ENCODE peak calls at places on chromosome 4, in five cellular contexts. F is tibial nerve, P is heart left ventricle, M is NB4, X is A549. L is an unnamed sample.

GRCh38 chr4:99927566-99927965 is 18.9 kb downstream of the DNAJB14 start:
- DNase-seq in X (no peak), F (no peak), P (no peak), M (no peak), L (no peak)

GRCh38 chr4:101169044-101170014 is 178.0 kb downstream of the PPP3CA start:
- DNase-seq in M (peak; percentile 85), P (peak; percentile 62), F (peak; percentile 48), X (no peak), L (peak; percentile 76)

GRCh38 chr4:137660211-137660610 is 127.9 kb upstream of the PCDH18 start:
- DNase-seq in M (no peak), P (no peak), X (no peak), F (no peak), L (no peak)

GRCh38 chr4:22077571-22077970 is 129.0 kb upstream of the KCNIP4 start:
- DNase-seq in M (no peak), P (no peak), F (no peak), X (no peak), L (no peak)

GRCh38 chr4:165294907-165295306 is 32.6 kb upstream of the MSMO1 start:
- DNase-seq in F (no peak), X (no peak), M (no peak), P (no peak), L (no peak)

GRCh38 chr4:154872198-154872597 is 91.1 kb downstream of the RBM46 start:
- DNase-seq in X (no peak), P (no peak), M (no peak), F (no peak), L (no peak)

GRCh38 chr4:144787365-144788263 is 141.7 kb downstream of the HHIP start:
- DNase-seq in M (peak; percentile 41), P (no peak), X (peak; percentile 7), F (no peak), L (no peak)

GRCh38 chr4:80011636-80012236 is 61.3 kb downstream of the ANTXR2 start:
- DNase-seq in P (no peak), M (no peak), F (no peak), X (no peak), L (no peak)

GRCh38 chr4:155248002-155248896 is 39.8 kb downstream of the NPY2R start:
- DNase-seq in X (no peak), F (no peak), M (no peak), P (no peak), L (no peak)

GRCh38 chr4:136337216-136337615 is 1195.1 kb downstream of the PCDH18 start:
- DNase-seq in F (no peak), M (no peak), P (no peak), X (no peak), L (no peak)

GRCh38 chr4:147590249-147590920 is 26.8 kb upstream of the TMEM184C start:
- DNase-seq in M (peak; percentile 52), F (peak; percentile 88), P (peak; percentile 43), X (peak; percentile 32), L (peak; percentile 45)

GRCh38 chr4:69617083-69617694 is 22.3 kb downstream of the UGT2A2 start:
- DNase-seq in P (no peak), X (peak; percentile 10), F (no peak), M (peak; percentile 58), L (no peak)

GRCh38 chr4:169239236-169239905 is 31.4 kb downstream of the SH3RF1 start:
- DNase-seq in X (no peak), P (no peak), M (no peak), F (no peak), L (no peak)

GRCh38 chr4:108072300-108072699 is 82.6 kb downstream of the HADH start:
- DNase-seq in M (no peak), P (no peak), X (no peak), F (no peak), L (no peak)

GRCh38 chr4:173247316-173247715 is 78.7 kb downstream of the GALNT7 start:
- DNase-seq in P (no peak), F (no peak), X (no peak), M (no peak), L (peak; percentile 34)

GRCh38 chr4:31081375-31081774 is 361.2 kb downstream of the PCDH7 start:
- DNase-seq in X (no peak), M (no peak), F (no peak), P (no peak), L (no peak)

GRCh38 chr4:154189346-154189745 is 302.3 kb downstream of the DCHS2 start:
- DNase-seq in M (no peak), X (no peak), P (no peak), F (no peak), L (no peak)

GRCh38 chr4:108544504-108544903 is 75.9 kb upstream of the RPL34 start:
- DNase-seq in P (no peak), F (no peak), X (no peak), M (peak; percentile 13), L (no peak)

GRCh38 chr4:20299515-20299914 is 47.8 kb downstream of the SLIT2 start:
- DNase-seq in X (no peak), P (no peak), M (peak; percentile 42), F (no peak), L (no peak)

GRCh38 chr4:30380404-30380998 is 339.7 kb upstream of the PCDH7 start:
- DNase-seq in X (peak; percentile 2), F (no peak), M (peak; percentile 72), P (no peak), L (peak; percentile 50)

GRCh38 chr4:20364969-20365368 is 113.3 kb downstream of the SLIT2 start:
- DNase-seq in X (no peak), M (no peak), F (no peak), P (no peak), L (no peak)

GRCh38 chr4:55498051-55498450 is 48.7 kb downstream of the CLOCK start:
- DNase-seq in P (no peak), M (no peak), X (no peak), F (no peak), L (no peak)

GRCh38 chr4:172850838-172851237 is 317.8 kb upstream of the GALNT7 start:
- DNase-seq in M (peak; percentile 33), F (no peak), X (no peak), P (no peak), L (no peak)

GRCh38 chr4:3488791-3489190 is 25.7 kb downstream of the DOK7 start:
- DNase-seq in X (no peak), P (no peak), F (no peak), M (no peak), L (no peak)

GRCh38 chr4:153234923-153235322 is 30.7 kb downstream of the TRIM2 start:
- DNase-seq in F (no peak), X (no peak), M (no peak), P (no peak), L (no peak)

GRCh38 chr4:94452476-94453300 is 946 bp downstream of the PDLIM5 start:
- DNase-seq in P (peak; percentile 94), F (peak; percentile 77), M (peak; percentile 54), X (peak; percentile 17), L (peak; percentile 83)
- TF ChIP-seq POLR2A in P (peak; percentile 75), F (no peak), M (no peak), X (no peak), L (peak; percentile 29)

DNA sequence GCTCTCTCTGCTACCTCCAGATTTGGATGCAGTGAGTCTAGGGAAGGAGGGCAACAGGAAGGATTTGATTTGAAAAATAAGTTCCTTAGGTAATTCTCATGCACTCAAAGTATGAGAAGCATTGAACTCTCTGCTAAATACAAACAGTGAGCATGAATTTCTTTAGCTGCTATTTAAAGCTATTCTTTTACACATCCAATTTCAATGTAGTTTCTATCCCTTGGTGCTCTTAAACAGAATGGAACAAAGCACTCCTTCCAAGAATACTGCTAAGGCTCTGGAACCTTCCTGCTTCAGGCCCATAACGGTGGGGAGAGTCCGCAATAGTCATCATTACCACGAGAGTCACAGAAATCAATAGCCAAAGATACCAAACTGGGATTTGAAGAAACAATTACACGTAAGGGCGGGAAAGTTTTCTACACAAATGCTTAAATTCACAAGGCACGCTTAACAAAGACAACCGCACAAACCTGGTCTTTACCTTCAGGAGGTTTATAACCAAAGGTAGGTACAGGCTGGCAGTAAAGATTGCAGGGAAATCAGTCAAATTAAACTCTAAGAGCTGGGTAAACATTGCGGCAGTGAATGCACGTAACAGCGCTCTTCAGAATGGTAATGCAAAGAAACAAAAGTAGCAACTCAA is 123.2 kb upstream of the NAP1L5 start:
- DNase-seq in F (no peak), M (no peak), P (no peak), X (no peak), L (no peak)
- H3K4me3 ChIP-seq in F (peak overlapping the region; percentile 60), M (no peak overlapping the region), P (peak overlapping the region; percentile 62), X (no peak overlapping the region), L (peak overlapping the region; percentile 14)

DNA sequence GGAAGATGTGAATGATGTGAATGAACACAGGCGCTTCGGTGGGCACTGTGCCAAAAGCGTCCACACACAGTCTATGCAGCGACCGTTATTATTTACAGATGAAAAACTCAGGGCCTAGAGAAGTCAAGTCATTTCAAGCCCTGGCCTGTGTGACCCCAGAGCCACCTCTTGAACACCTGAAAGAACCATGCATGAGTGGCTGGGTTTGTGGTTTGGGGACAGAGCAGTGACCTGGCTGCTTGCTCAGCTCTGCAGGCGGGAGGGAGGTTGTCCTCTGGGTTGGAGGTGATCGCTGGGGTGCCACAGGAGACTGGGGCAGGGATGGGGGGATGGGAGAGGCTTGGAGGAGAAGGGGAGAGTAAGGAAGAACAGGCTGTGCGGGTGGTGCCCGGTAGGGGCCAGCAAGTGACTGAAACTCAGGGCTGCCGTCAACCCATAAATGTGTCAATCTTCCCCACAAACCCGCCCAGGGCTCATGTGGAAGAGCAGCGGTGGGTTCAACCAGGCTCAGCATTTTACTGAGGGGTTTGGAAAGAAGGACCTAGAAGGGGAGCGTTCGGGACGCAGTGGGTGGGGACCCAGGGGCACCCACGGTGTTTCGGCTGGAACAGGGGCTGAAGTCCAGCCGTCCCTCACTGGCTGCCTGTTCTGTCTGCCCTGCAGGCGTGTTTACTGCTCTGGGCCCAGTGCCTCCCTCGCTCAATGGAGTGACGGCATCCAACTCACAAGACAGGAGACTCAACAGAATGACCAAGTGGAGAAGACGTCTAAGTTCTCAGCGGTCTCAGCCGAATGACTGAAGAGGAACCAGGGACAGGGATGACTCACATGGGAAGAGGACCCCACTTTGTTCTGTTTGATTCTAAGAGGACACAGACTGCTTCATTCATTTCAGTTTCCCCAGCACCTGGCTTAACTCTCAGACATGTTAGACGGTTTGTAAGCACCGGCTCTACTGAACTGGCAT is 167.8 kb downstream of the AFAP1 start:
- DNase-seq in P (no peak), M (no peak), F (no peak), X (no peak), L (no peak)
- TF ChIP-seq POLR2A in P (no peak), M (no peak), F (no peak), X (no peak), L (no peak)

GRCh38 chr4:158824425-158825274 is 55.8 kb downstream of the FNIP2 start:
- DNase-seq in P (no peak), F (no peak), M (no peak), X (no peak), L (no peak)
- H3K4me3 ChIP-seq in P (no peak overlapping the region), F (no peak overlapping the region), M (no peak overlapping the region), X (no peak overlapping the region), L (no peak overlapping the region)

DNA sequence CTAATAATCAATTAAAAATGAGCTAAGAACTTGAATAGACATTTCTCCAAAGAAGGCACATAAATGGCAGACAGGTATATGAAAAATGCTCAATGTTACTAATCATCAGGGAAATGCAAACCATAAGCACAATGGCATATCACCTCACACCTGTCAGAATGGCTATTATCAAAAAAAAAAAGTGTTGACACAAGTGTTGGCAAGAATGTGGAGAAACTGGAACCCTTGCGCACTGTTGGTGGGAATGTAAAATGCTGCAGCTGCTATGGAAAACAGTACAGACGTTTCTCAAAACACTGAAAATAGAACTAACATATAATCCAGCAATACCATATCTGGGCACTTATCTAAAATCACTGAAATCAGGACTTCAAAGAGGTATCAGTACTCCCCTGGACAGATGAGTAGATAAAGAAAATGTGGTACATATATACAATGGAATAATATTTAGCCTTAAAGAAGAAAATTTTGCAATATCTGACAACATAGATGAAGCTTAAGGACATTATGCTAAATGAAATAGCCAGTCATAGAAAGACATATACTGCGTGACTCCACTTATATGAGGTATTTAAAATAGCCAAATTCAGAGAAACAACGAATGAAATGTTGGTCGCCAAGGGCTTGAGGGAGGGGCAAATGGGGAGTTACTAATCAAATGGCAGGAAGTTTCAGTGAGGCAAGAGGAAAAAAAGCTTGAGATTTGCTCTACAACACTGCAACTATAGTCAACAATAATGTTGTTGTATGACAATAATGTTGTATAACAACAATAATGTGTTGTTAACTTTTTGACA is 175.5 kb downstream of the WDFY3 start:
- DNase-seq in X (no peak), F (no peak), M (no peak), P (no peak), L (peak; percentile 17)
- TF ChIP-seq POLR2A in X (no peak), F (no peak), M (no peak), P (no peak), L (no peak)

L was measured in body of pancreas.